ENCODE peak calls at places on chromosomes 2 and 18, in seven cellular contexts. Z is stimulated activated CD8-positive, alpha-beta memory T cell treated with anti-CD3 and anti-CD28 coated beads, Interleukin-15, amount 100 ng/mL, for 24 hours; P is frontal cortex; D is SW480; O is NCI-H1417; W is neural crest cell; V is stomach. Y is an unnamed sample.

GRCh38 chr2:111948832-111949231 is 50.4 kb downstream of the MERTK start:
- DNase-seq in V (no peak), W (no peak), Z (no peak), O (no peak), P (no peak), D (no peak), Y (no peak)

GRCh38 chr2:223576873-223577272 is 25.3 kb downstream of the SCG2 start:
- DNase-seq in W (no peak), P (no peak), D (no peak), O (no peak), Z (no peak), V (no peak), Y (peak)

GRCh38 chr2:204021290-204022081 is 84.9 kb downstream of the ICOS start:
- DNase-seq in W (no peak), O (no peak), D (no peak), Z (no peak), P (no peak), V (no peak), Y (no peak)

GRCh38 chr2:58629720-58630119 is 388.6 kb upstream of the FANCL start:
- DNase-seq in D (no peak), P (no peak), V (no peak), O (no peak), Z (no peak), W (no peak), Y (peak)

GRCh38 chr18:47075098-47075883 is 39.9 kb upstream of the ELOA2 start:
- DNase-seq in V (no peak), P (no peak), D (peak), Z (no peak), O (no peak), W (no peak), Y (peak)

GRCh38 chr18:28267276-28267675 is 90.3 kb upstream of the CDH2 start:
- DNase-seq in P (no peak), Z (no peak), W (no peak), V (no peak), O (no peak), D (no peak), Y (no peak)

GRCh38 chr2:124289615-124290014 is 264.5 kb downstream of the CNTNAP5 start:
- DNase-seq in O (no peak), P (no peak), W (no peak), V (no peak), D (no peak), Z (no peak), Y (peak)

GRCh38 chr2:164617466-164617865 is 3.8 kb downstream of the GRB14 start:
- DNase-seq in D (no peak), V (no peak), W (no peak), O (no peak), P (no peak), Z (no peak), Y (no peak)

GRCh38 chr2:71466301-71467179 is 13.2 kb downstream of the DYSF start:
- DNase-seq in V (no peak), P (peak), D (peak), Z (no peak), W (peak), O (peak), Y (peak)

GRCh38 chr2:42984081-42984480 is 191.7 kb upstream of the HAAO start:
- DNase-seq in O (no peak), V (no peak), P (no peak), Z (no peak), D (no peak), W (no peak), Y (no peak)

GRCh38 chr2:131016826-131017596 is 76.2 kb downstream of the FAM168B start:
- DNase-seq in Z (no peak), P (no peak), V (no peak), W (no peak), O (no peak), D (no peak), Y (no peak)

GRCh38 chr2:113227698-113228097 is 51.0 kb downstream of the PAX8 start:
- DNase-seq in P (no peak), O (no peak), W (no peak), D (no peak), Z (no peak), V (no peak), Y (no peak)

GRCh38 chr2:55518846-55519167 is 711 bp upstream of the CFAP36 start:
- DNase-seq in Z (no peak), D (no peak), O (peak), V (no peak), W (no peak), P (peak), Y (peak)

GRCh38 chr2:200590090-200590489 is 4.3 kb downstream of the AOX1 start:
- DNase-seq in V (no peak), D (no peak), W (no peak), P (no peak), O (no peak), Z (no peak), Y (no peak)

GRCh38 chr18:29004921-29005320 is 828.0 kb upstream of the CDH2 start:
- DNase-seq in O (no peak), P (no peak), V (no peak), Z (no peak), D (no peak), W (no peak), Y (no peak)

GRCh38 chr2:55151721-55152433 is 80.2 kb downstream of the CLHC1 start:
- DNase-seq in Z (no peak), P (no peak), W (no peak), V (no peak), O (no peak), D (no peak), Y (no peak)

GRCh38 chr2:118089015-118089800 is 937 bp downstream of the INSIG2 start:
- DNase-seq in O (peak), W (peak), Z (no peak), D (peak), P (peak), V (peak), Y (peak)

Y was measured in DMS53.